ENCODE peak calls at places on chromosomes 16 and 17, in seven cellular contexts. One of them, this sample, is unnamed.

GRCh38 chr17:66570353-66571195 is 264.3 kb upstream of the CACNG5 start:
- DNase-seq in GM12878: no peak
- DNase-seq in HCT116: no peak
- DNase-seq in HepG2: no peak
- DNase-seq in SK-N-SH: no peak
- DNase-seq in H1: no peak
- DNase-seq in K562: no peak
- DNase-seq in this sample: no peak

GRCh38 chr17:18008496-18009268 is 30.3 kb downstream of the ATPAF2 start:
- DNase-seq in SK-N-SH: peak
- DNase-seq in H1: no peak
- DNase-seq in K562: no peak
- DNase-seq in GM12878: no peak
- DNase-seq in HCT116: no peak
- DNase-seq in HepG2: no peak
- DNase-seq in this sample: no peak

GRCh38 chr17:74474043-74474792 is 7.8 kb downstream of the CD300A start:
- DNase-seq in K562: no peak
- DNase-seq in SK-N-SH: peak
- DNase-seq in HepG2: no peak
- DNase-seq in H1: no peak
- DNase-seq in HCT116: no peak
- DNase-seq in GM12878: no peak
- DNase-seq in this sample: no peak

GRCh38 chr16:58265480-58266052 is 29.3 kb downstream of the PRSS54 start:
- DNase-seq in GM12878: no peak
- DNase-seq in HCT116: no peak
- DNase-seq in H1: no peak
- DNase-seq in SK-N-SH: no peak
- DNase-seq in HepG2: no peak
- DNase-seq in K562: peak
- DNase-seq in this sample: no peak

GRCh38 chr17:6471531-6472465 is 27.5 kb downstream of the PIMREG start:
- DNase-seq in K562: no peak
- DNase-seq in GM12878: no peak
- DNase-seq in SK-N-SH: no peak
- DNase-seq in H1: no peak
- DNase-seq in HepG2: no peak
- DNase-seq in HCT116: no peak
- DNase-seq in this sample: peak

GRCh38 chr17:30570596-30571265 is 93.5 kb downstream of the GOSR1 start:
- DNase-seq in HCT116: no peak
- DNase-seq in GM12878: no peak
- DNase-seq in H1: no peak
- DNase-seq in K562: no peak
- DNase-seq in SK-N-SH: no peak
- DNase-seq in HepG2: no peak
- DNase-seq in this sample: no peak

GRCh38 chr17:69609495-69610315 is 195.2 kb downstream of the MAP2K6 start:
- DNase-seq in H1: no peak
- DNase-seq in SK-N-SH: no peak
- DNase-seq in HepG2: peak
- DNase-seq in GM12878: no peak
- DNase-seq in K562: peak
- DNase-seq in HCT116: peak
- DNase-seq in this sample: no peak

GRCh38 chr16:27363797-27364196 is 38.2 kb upstream of the IL21R start:
- DNase-seq in GM12878: no peak
- DNase-seq in K562: no peak
- DNase-seq in SK-N-SH: no peak
- DNase-seq in HepG2: no peak
- DNase-seq in H1: no peak
- DNase-seq in HCT116: no peak
- DNase-seq in this sample: no peak

GRCh38 chr17:82636626-82637598 is 11.3 kb downstream of the WDR45B start:
- DNase-seq in H1: no peak
- DNase-seq in HepG2: no peak
- DNase-seq in K562: no peak
- DNase-seq in SK-N-SH: no peak
- DNase-seq in HCT116: no peak
- DNase-seq in GM12878: no peak
- DNase-seq in this sample: no peak

GRCh38 chr16:55292491-55292890 is 31.5 kb upstream of the IRX6 start:
- DNase-seq in SK-N-SH: no peak
- DNase-seq in GM12878: no peak
- DNase-seq in HepG2: no peak
- DNase-seq in HCT116: no peak
- DNase-seq in H1: no peak
- DNase-seq in K562: no peak
- DNase-seq in this sample: peak

GRCh38 chr16:47142469-47143328 is 1.0 kb downstream of the NETO2 start:
- DNase-seq in HepG2: no peak
- DNase-seq in H1: no peak
- DNase-seq in K562: peak
- DNase-seq in SK-N-SH: peak
- DNase-seq in HCT116: no peak
- DNase-seq in GM12878: no peak
- DNase-seq in this sample: no peak

GRCh38 chr16:87687571-87687910 is 78.2 kb downstream of the KLHDC4 start:
- DNase-seq in K562: no peak
- DNase-seq in HCT116: no peak
- DNase-seq in HepG2: no peak
- DNase-seq in H1: no peak
- DNase-seq in SK-N-SH: no peak
- DNase-seq in GM12878: no peak
- DNase-seq in this sample: no peak

GRCh38 chr16:917591-918061 is 53.2 kb downstream of the LMF1 start:
- DNase-seq in SK-N-SH: no peak
- DNase-seq in GM12878: no peak
- DNase-seq in HCT116: no peak
- DNase-seq in HepG2: no peak
- DNase-seq in K562: no peak
- DNase-seq in H1: no peak
- DNase-seq in this sample: no peak

GRCh38 chr17:64406321-64407200 is 15.9 kb upstream of the PECAM1 start:
- DNase-seq in H1: no peak
- DNase-seq in GM12878: no peak
- DNase-seq in SK-N-SH: no peak
- DNase-seq in HepG2: peak
- DNase-seq in K562: peak
- DNase-seq in HCT116: no peak
- DNase-seq in this sample: no peak

GRCh38 chr16:87850009-87851006 is 19.0 kb downstream of the SLC7A5 start:
- DNase-seq in K562: peak
- DNase-seq in H1: peak
- DNase-seq in HepG2: peak
- DNase-seq in SK-N-SH: peak
- DNase-seq in GM12878: no peak
- DNase-seq in HCT116: no peak
- DNase-seq in this sample: no peak

GRCh38 chr17:66437466-66438026 is 135.1 kb downstream of the PRKCA start:
- DNase-seq in HCT116: no peak
- DNase-seq in K562: no peak
- DNase-seq in HepG2: no peak
- DNase-seq in H1: no peak
- DNase-seq in GM12878: no peak
- DNase-seq in SK-N-SH: no peak
- DNase-seq in this sample: no peak

GRCh38 chr17:43536236-43537088 is 9.7 kb downstream of the ETV4 start:
- DNase-seq in SK-N-SH: no peak
- DNase-seq in GM12878: no peak
- DNase-seq in H1: no peak
- DNase-seq in HepG2: no peak
- DNase-seq in K562: peak
- DNase-seq in HCT116: no peak
- DNase-seq in this sample: no peak

GRCh38 chr16:6428861-6429260 is 903.8 kb upstream of the RBFOX1 start:
- DNase-seq in K562: no peak
- DNase-seq in HepG2: no peak
- DNase-seq in H1: no peak
- DNase-seq in HCT116: no peak
- DNase-seq in SK-N-SH: no peak
- DNase-seq in GM12878: no peak
- DNase-seq in this sample: no peak

GRCh38 chr16:59341368-59341767 is 607.3 kb upstream of the GOT2 start:
- DNase-seq in HCT116: no peak
- DNase-seq in SK-N-SH: no peak
- DNase-seq in HepG2: no peak
- DNase-seq in H1: no peak
- DNase-seq in K562: no peak
- DNase-seq in GM12878: no peak
- DNase-seq in this sample: no peak

GRCh38 chr16:88970095-88970494 is 6.9 kb downstream of the CBFA2T3 start:
- DNase-seq in HepG2: no peak
- DNase-seq in K562: no peak
- DNase-seq in H1: no peak
- DNase-seq in GM12878: no peak
- DNase-seq in HCT116: no peak
- DNase-seq in SK-N-SH: no peak
- DNase-seq in this sample: no peak

GRCh38 chr16:67881557-67882220 is 3.0 kb upstream of the NRN1L start:
- DNase-seq in HepG2: no peak
- DNase-seq in SK-N-SH: no peak
- DNase-seq in GM12878: no peak
- DNase-seq in K562: no peak
- DNase-seq in H1: no peak
- DNase-seq in HCT116: no peak
- DNase-seq in this sample: no peak

GRCh38 chr16:30997887-30998711 is 12.3 kb downstream of the STX1B start:
- DNase-seq in GM12878: no peak
- DNase-seq in SK-N-SH: no peak
- DNase-seq in H1: no peak
- DNase-seq in HCT116: peak
- DNase-seq in HepG2: peak
- DNase-seq in K562: no peak
- DNase-seq in this sample: no peak

GRCh38 chr16:86517652-86518258 is 7.4 kb downstream of the FOXF1 start:
- DNase-seq in SK-N-SH: peak
- DNase-seq in HepG2: peak
- DNase-seq in K562: peak
- DNase-seq in H1: peak
- DNase-seq in HCT116: peak
- DNase-seq in GM12878: no peak
- DNase-seq in this sample: no peak

GRCh38 chr17:27545562-27546229 is 85.3 kb upstream of the LGALS9 start:
- DNase-seq in K562: peak
- DNase-seq in HepG2: no peak
- DNase-seq in HCT116: no peak
- DNase-seq in SK-N-SH: no peak
- DNase-seq in H1: no peak
- DNase-seq in GM12878: no peak
- DNase-seq in this sample: no peak

DNA sequence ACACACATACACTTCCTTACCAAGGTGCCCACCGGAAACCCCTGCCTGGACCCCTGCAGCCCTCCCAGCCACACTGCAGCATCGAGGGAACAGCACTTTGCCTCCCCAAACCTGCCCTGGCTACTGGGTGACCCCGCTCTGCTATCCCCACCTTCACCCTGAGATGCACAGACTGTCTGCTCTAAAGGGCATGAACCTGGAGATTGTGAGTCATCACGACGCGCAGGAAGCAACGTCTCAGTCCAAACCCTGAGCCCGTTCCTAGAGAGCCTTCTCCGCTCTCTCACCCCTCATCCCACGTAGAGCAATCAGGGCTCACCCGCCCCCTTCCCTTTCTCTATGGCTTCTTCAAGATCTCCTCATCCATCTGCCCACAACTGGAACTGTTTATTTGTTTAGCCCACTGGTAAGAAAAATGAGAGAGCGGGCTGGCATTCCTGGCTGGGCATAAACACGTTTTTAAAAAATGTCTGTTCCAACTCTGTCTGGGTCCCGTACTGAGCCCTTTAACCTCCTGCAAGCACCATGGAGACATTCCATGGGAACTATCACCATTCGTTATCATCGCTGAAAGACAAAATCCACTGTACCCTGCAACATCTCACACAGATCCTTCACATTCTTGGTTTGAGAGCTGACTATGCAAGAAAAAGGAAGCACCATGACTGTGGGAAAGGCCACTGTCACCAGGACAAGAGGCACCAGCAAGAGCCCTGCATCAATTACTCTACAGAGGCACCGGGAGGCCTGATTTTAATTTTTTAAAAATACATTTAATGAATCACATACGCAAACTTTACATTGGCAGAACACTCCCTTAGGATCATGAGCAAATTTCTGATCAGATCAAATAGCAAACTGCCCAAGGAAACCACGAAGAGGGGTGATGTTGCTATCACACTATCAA is 28.2 kb downstream of the ZFHX3 start:
- DNase-seq in K562: no peak
- DNase-seq in SK-N-SH: no peak
- DNase-seq in H1: no peak
- DNase-seq in HCT116: peak
- DNase-seq in HepG2: no peak
- DNase-seq in GM12878: no peak
- DNase-seq in this sample: no peak
- TF ChIP-seq YY1 in K562: no peak
- TF ChIP-seq YY1 in SK-N-SH: no peak
- TF ChIP-seq YY1 in H1: no peak
- TF ChIP-seq YY1 in HCT116: no peak
- TF ChIP-seq YY1 in HepG2: no peak
- TF ChIP-seq YY1 in GM12878: no peak
- TF ChIP-seq YY1 in this sample: no peak

DNA sequence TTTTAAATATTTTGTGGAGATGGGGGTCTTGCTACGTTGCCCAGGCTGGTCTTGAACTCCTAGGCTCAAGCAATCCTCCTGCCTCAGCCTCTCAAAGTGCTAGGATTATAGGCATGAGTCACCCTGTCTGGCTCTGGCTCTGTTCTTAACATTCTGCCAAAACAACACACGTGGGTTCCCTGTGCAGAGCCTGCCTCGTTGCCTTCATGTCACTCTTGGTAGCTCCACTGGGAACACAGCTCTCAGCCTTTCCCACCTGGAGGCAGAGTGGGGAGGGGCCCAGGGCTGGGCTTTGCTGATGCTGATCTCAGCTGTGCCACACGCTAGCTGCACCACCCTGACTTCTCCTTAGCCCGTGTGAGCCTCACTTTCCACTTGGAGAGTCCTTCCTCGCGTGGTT is 19.3 kb downstream of the CRISPLD2 start:
- DNase-seq in H1: no peak
- DNase-seq in SK-N-SH: peak
- DNase-seq in K562: no peak
- DNase-seq in HCT116: peak
- DNase-seq in HepG2: no peak
- DNase-seq in GM12878: no peak
- DNase-seq in this sample: no peak
- TF ChIP-seq YY1 in H1: no peak
- TF ChIP-seq YY1 in SK-N-SH: no peak
- TF ChIP-seq YY1 in K562: no peak
- TF ChIP-seq YY1 in HCT116: no peak
- TF ChIP-seq YY1 in HepG2: no peak
- TF ChIP-seq YY1 in GM12878: no peak
- TF ChIP-seq YY1 in this sample: no peak

GRCh38 chr17:13114601-13115024 is 96.8 kb upstream of the ELAC2 start:
- DNase-seq in GM12878: no peak
- DNase-seq in H1: peak
- DNase-seq in HepG2: peak
- DNase-seq in HCT116: peak
- DNase-seq in SK-N-SH: peak
- DNase-seq in K562: peak
- DNase-seq in this sample: peak
- TF ChIP-seq YY1 in GM12878: no peak
- TF ChIP-seq YY1 in H1: no peak
- TF ChIP-seq YY1 in HepG2: peak
- TF ChIP-seq YY1 in HCT116: no peak
- TF ChIP-seq YY1 in SK-N-SH: no peak
- TF ChIP-seq YY1 in K562: no peak
- TF ChIP-seq YY1 in this sample: no peak

GRCh38 chr16:85398688-85399582 is 214.2 kb upstream of the GSE1 start:
- DNase-seq in H1: peak
- DNase-seq in K562: no peak
- DNase-seq in HepG2: no peak
- DNase-seq in HCT116: no peak
- DNase-seq in GM12878: no peak
- DNase-seq in SK-N-SH: no peak
- DNase-seq in this sample: no peak
- TF ChIP-seq YY1 in H1: no peak
- TF ChIP-seq YY1 in K562: no peak
- TF ChIP-seq YY1 in HepG2: no peak
- TF ChIP-seq YY1 in HCT116: no peak
- TF ChIP-seq YY1 in GM12878: no peak
- TF ChIP-seq YY1 in SK-N-SH: no peak
- TF ChIP-seq YY1 in this sample: no peak